ENCODE peak calls at places on chromosome 14, in four cellular contexts. One of them, this sample, is unnamed.

GRCh38 chr14:52551205-52551604 is 1.1 kb downstream of the TXNDC16 start:
- DNase-seq in ovary: no peak
- DNase-seq in A549: no peak
- DNase-seq in suprapubic skin: no peak
- DNase-seq in this sample: no peak

GRCh38 chr14:61720302-61720677 is 25.0 kb downstream of the HIF1A start:
- DNase-seq in A549: no peak
- DNase-seq in suprapubic skin: no peak
- DNase-seq in ovary: no peak
- DNase-seq in this sample: no peak

GRCh38 chr14:54822685-54823084 is 79.9 kb downstream of the GCH1 start:
- DNase-seq in ovary: no peak
- DNase-seq in A549: no peak
- DNase-seq in suprapubic skin: no peak
- DNase-seq in this sample: no peak

GRCh38 chr14:32202468-32202865 is 602 bp downstream of the RNU6-8 start:
- DNase-seq in A549: no peak
- DNase-seq in ovary: no peak
- DNase-seq in suprapubic skin: no peak
- DNase-seq in this sample: no peak

GRCh38 chr14:104774453-104775072 is 21.0 kb downstream of the AKT1 start:
- DNase-seq in A549: no peak
- DNase-seq in ovary: no peak
- DNase-seq in suprapubic skin: no peak
- DNase-seq in this sample: no peak

GRCh38 chr14:25094171-25094907 is 44.4 kb upstream of the STXBP6 start:
- DNase-seq in A549: no peak
- DNase-seq in ovary: no peak
- DNase-seq in suprapubic skin: no peak
- DNase-seq in this sample: no peak

GRCh38 chr14:79629891-79630560 is 581.3 kb downstream of the DIO2 start:
- DNase-seq in A549: no peak
- DNase-seq in suprapubic skin: no peak
- DNase-seq in ovary: no peak
- DNase-seq in this sample: no peak

GRCh38 chr14:62213516-62213915 is 451.3 kb downstream of the SNAPC1 start:
- DNase-seq in ovary: no peak
- DNase-seq in suprapubic skin: no peak
- DNase-seq in A549: no peak
- DNase-seq in this sample: no peak

GRCh38 chr14:101174980-101175606 is 271.6 kb upstream of the RTL1 start:
- DNase-seq in ovary: no peak
- DNase-seq in A549: no peak
- DNase-seq in suprapubic skin: no peak
- DNase-seq in this sample: no peak

GRCh38 chr14:50770586-50770985 is 60.4 kb downstream of the NIN start:
- DNase-seq in suprapubic skin: no peak
- DNase-seq in A549: no peak
- DNase-seq in ovary: no peak
- DNase-seq in this sample: no peak

GRCh38 chr14:50766338-50766886 is 64.5 kb downstream of the NIN start:
- DNase-seq in ovary: no peak
- DNase-seq in suprapubic skin: no peak
- DNase-seq in A549: no peak
- DNase-seq in this sample: no peak

GRCh38 chr14:50768220-50768619 is 62.7 kb downstream of the NIN start:
- DNase-seq in suprapubic skin: no peak
- DNase-seq in ovary: no peak
- DNase-seq in A549: no peak
- DNase-seq in this sample: no peak

GRCh38 chr14:50769893-50770500 is 61.0 kb downstream of the NIN start:
- DNase-seq in ovary: no peak
- DNase-seq in A549: no peak
- DNase-seq in suprapubic skin: no peak
- DNase-seq in this sample: no peak

GRCh38 chr14:50768693-50769092 is 62.3 kb downstream of the NIN start:
- DNase-seq in ovary: no peak
- DNase-seq in A549: no peak
- DNase-seq in suprapubic skin: no peak
- DNase-seq in this sample: no peak
- H3K4me3 ChIP-seq in ovary: no peak
- H3K4me3 ChIP-seq in A549: no peak
- H3K4me3 ChIP-seq in suprapubic skin: no peak
- H3K4me3 ChIP-seq in this sample: no peak

DNA sequence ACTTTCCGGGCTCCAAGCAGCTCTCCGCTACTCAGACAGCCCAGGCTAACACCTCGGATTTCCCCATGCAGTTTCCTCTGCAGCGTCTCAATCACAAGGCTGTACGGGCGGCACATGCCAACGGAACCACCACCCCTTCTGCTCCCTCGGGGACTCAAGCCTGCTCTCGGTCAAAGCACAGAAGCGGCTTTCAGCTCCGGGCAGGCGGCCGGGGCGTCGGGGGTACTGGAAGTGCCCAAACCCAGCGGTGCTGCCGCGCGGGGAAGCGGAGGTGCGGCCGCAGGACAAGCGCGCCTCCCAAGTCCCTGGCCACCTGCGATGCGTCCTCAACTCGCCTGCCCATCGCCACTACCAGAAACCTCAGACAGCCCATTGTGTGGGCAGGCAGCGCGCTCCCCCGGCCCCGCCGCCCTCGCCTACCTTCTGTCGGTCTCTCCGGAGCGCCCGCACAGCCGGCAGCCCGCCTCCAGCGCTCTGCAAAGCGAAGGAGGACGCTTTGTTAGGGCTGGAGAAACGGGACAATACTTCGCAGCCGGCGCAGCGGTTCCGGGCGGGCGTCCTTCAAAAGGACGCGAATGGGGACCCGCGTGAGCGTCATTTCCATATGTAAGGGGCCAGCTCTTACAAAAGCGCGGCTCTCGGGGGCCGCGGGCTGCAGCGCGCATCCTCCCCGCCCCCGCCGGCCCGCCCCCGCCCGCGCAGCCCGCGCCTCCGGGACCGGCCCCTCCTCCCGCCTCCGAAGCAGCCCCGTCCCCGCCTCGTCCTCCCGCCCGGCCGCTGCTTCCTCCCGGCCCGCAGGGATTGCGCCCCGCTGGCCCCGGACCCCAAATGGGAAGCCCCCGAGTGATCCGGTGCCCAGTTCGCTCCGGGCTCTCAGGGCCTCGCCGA is 674 bp downstream of the NIN start:
- DNase-seq in ovary: peak
- DNase-seq in A549: peak
- DNase-seq in suprapubic skin: peak
- DNase-seq in this sample: peak
- TF ChIP-seq EP300 in ovary: no peak
- TF ChIP-seq EP300 in A549: no peak
- TF ChIP-seq EP300 in suprapubic skin: no peak
- TF ChIP-seq EP300 in this sample: no peak

GRCh38 chr14:22506778-22507351 is 82.2 kb downstream of the DAD1 start:
- DNase-seq in A549: no peak
- DNase-seq in suprapubic skin: no peak
- DNase-seq in ovary: no peak
- DNase-seq in this sample: no peak
- H3K4me3 ChIP-seq in A549: no peak
- H3K4me3 ChIP-seq in suprapubic skin: no peak
- H3K4me3 ChIP-seq in ovary: no peak
- H3K4me3 ChIP-seq in this sample: no peak

DNA sequence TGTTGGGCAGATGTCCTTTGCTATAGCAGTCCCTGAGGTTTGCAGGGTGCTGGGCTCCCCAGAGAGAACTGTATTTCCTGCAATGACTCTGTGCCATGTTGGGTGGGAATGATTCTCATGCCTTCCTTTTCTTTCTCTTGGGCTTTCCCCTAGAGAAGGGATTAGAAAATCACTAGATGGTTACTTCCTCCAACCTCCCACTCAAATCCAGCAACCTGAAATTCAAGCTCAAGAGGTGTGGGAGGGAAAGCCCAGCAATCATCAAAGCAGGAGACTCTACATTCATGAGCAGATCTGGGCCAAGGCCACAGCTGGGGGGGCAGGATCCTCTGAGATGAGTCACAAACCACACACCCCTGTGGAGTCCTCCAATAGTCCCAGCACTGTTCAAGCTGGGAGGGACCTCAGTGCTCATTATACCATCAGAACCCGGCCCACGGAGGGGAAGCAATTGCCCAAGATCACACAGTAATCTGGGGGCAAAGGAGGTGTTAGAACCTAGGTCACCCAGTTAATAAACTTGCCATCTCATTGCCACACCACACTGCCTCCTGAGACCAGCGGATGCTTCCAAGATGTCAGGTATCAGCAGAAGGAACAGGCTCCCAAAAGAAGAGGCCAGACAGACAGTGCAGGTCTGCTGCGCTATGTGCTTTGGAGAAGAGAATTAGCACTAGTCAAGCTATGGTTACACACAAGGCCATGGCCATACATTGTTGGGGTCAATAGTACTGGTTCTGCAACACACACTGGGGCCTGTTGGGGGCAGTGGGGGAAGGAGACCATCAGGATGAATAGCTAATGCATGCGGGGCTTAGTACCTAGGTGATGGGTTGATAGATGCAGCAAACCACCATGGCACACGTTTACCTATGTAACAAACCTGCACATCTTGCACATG is 65.7 kb downstream of the TTC9 start:
- DNase-seq in ovary: peak
- DNase-seq in suprapubic skin: no peak
- DNase-seq in A549: no peak
- DNase-seq in this sample: no peak
- TF ChIP-seq EP300 in ovary: no peak
- TF ChIP-seq EP300 in suprapubic skin: no peak
- TF ChIP-seq EP300 in A549: no peak
- TF ChIP-seq EP300 in this sample: no peak

DNA sequence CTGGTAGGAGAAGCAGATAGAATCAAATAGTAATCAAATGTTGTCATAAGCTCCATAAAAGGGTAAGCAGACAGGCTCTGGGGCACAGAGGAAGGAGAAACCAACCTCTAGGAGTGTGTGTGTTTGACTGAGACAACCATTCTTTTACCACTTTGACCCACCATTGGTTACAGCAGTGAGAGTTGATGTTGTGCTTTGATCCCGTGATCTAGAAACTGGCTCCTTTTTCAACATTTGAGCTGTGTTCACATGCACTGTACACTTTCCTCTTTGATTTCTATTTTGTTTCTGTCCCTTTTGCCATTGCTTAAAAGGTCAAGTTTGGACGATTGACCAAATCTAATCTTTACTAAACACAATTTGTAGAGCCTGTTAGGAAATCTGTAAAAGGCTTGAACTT is 108.0 kb downstream of the DAAM1 start:
- DNase-seq in ovary: no peak
- DNase-seq in A549: no peak
- DNase-seq in suprapubic skin: no peak
- DNase-seq in this sample: no peak
- H3K4me3 ChIP-seq in ovary: no peak
- H3K4me3 ChIP-seq in A549: no peak
- H3K4me3 ChIP-seq in suprapubic skin: no peak
- H3K4me3 ChIP-seq in this sample: no peak

GRCh38 chr14:68255697-68256178 is 436.2 kb downstream of the RAD51B start:
- DNase-seq in A549: no peak
- DNase-seq in suprapubic skin: no peak
- DNase-seq in ovary: no peak
- DNase-seq in this sample: no peak
- TF ChIP-seq EP300 in A549: no peak
- TF ChIP-seq EP300 in suprapubic skin: no peak
- TF ChIP-seq EP300 in ovary: no peak
- TF ChIP-seq EP300 in this sample: no peak

GRCh38 chr14:29392287-29392686 is 535.4 kb downstream of the PRKD1 start:
- DNase-seq in ovary: no peak
- DNase-seq in A549: no peak
- DNase-seq in suprapubic skin: no peak
- DNase-seq in this sample: no peak

DNA sequence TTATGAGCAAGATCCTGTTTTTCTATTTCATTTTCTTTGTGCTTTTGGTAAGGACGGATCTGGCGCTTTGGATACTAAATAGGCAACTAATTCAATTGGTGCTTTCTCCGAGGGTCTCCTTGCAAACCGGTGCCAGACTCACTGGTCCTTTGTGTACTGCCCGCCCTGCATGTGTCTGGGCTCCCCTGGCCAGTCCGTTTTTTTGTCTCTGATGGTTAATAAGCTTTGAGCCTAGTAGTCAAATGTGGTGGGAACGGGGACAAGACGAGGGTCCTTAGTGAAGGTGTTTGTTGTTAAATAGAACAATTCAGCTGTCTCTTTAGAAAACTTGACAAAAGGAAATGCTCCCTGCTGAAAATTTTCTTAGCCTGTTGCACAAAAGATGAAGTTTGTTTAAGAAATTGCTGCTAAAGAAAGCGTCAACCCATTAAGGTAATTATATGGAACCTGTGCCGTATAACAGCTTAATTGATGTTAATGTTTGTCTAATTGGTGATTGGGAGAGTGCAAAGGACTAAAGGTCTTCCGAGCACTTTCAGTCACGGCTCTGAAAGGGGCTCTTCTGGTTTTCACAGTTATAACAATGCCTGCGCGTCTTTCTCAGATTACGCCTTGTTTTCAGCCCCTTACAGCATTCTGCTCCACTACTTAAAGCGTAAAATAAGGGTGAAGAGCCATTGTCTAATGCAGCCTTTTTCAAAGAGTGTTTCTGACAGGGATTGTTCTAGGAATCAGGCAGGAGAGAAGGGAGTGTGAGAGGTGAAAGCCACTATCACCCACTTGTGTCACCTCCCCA is 537.4 kb downstream of the PRKD1 start:
- DNase-seq in ovary: no peak
- DNase-seq in suprapubic skin: no peak
- DNase-seq in A549: no peak
- DNase-seq in this sample: no peak
- H3K4me3 ChIP-seq in ovary: no peak
- H3K4me3 ChIP-seq in suprapubic skin: no peak
- H3K4me3 ChIP-seq in A549: no peak
- H3K4me3 ChIP-seq in this sample: no peak

GRCh38 chr14:81533212-81533535 is 479 bp downstream of the SEL1L start:
- DNase-seq in ovary: no peak
- DNase-seq in A549: no peak
- DNase-seq in suprapubic skin: no peak
- DNase-seq in this sample: no peak

GRCh38 chr14:81533536-81534343 is at the start of gene SEL1L:
- DNase-seq in suprapubic skin: peak
- DNase-seq in A549: peak
- DNase-seq in ovary: peak
- DNase-seq in this sample: peak

GRCh38 chr14:81525129-81525528 is 8.5 kb downstream of the SEL1L start:
- DNase-seq in suprapubic skin: no peak
- DNase-seq in A549: no peak
- DNase-seq in ovary: no peak
- DNase-seq in this sample: no peak

GRCh38 chr14:81534510-81535074 is 939 bp upstream of the SEL1L start:
- DNase-seq in suprapubic skin: no peak
- DNase-seq in ovary: no peak
- DNase-seq in A549: no peak
- DNase-seq in this sample: no peak

GRCh38 chr14:81529391-81529790 is 4.3 kb downstream of the SEL1L start:
- DNase-seq in A549: no peak
- DNase-seq in suprapubic skin: no peak
- DNase-seq in ovary: no peak
- DNase-seq in this sample: no peak
- TF ChIP-seq EP300 in A549: no peak
- TF ChIP-seq EP300 in suprapubic skin: no peak
- TF ChIP-seq EP300 in ovary: no peak
- TF ChIP-seq EP300 in this sample: no peak

This sample was measured in tibial nerve.